ENCODE peak calls at places on chromosomes 11 and 22, in nine cellular contexts. A is cardiac muscle cell, Z is IMR-90, N is uterus, K is left ventricle myocardium inferior, J is Caco-2, S is dorsolateral prefrontal cortex, F is HCT116, H is H9. Q is an unnamed sample.

GRCh38 chr22:33921576-33922181 is 1.4 kb upstream of the LARGE1 start:
- DNase-seq in A (peak), Z (peak), N (peak), K (peak), J (peak), S (peak), F (no peak), H (peak), Q (no peak)

GRCh38 chr11:120244476-120244875 is 4.5 kb downstream of the POU2F3 start:
- DNase-seq in A (peak), Z (peak), N (no peak), K (no peak), J (no peak), S (no peak), F (no peak), H (no peak), Q (no peak)

GRCh38 chr11:20363500-20364411 is at the start of gene HTATIP2:
- DNase-seq in A (peak), Z (peak), N (peak), K (peak), J (peak), S (peak), F (no peak), H (peak), Q (peak)

GRCh38 chr11:36628765-36629199 is 30.7 kb upstream of the RAG2 start:
- DNase-seq in A (no peak), Z (no peak), N (no peak), K (no peak), J (no peak), S (no peak), F (no peak), H (no peak), Q (no peak)

GRCh38 chr22:43881091-43882061 is 10.4 kb downstream of the PNPLA5 start:
- DNase-seq in A (no peak), Z (no peak), N (no peak), K (no peak), J (no peak), S (no peak), F (no peak), H (peak), Q (no peak)

GRCh38 chr22:46827781-46828180 is 65.3 kb downstream of the TBC1D22A start:
- DNase-seq in A (no peak), Z (no peak), N (no peak), K (no peak), J (no peak), S (no peak), F (no peak), H (no peak), Q (no peak)

GRCh38 chr22:40594346-40594745 is 42.2 kb downstream of the MRTFA start:
- DNase-seq in A (no peak), Z (no peak), N (no peak), K (no peak), J (no peak), S (no peak), F (no peak), H (no peak), Q (no peak)

GRCh38 chr11:33685061-33685460 is 15.6 kb downstream of the C11orf91 start:
- DNase-seq in A (no peak), Z (peak), N (no peak), K (no peak), J (no peak), S (no peak), F (no peak), H (no peak), Q (no peak)

GRCh38 chr22:46568102-46568809 is 30.8 kb upstream of the CELSR1 start:
- DNase-seq in A (no peak), Z (no peak), N (no peak), K (peak), J (no peak), S (no peak), F (no peak), H (no peak), Q (no peak)

GRCh38 chr11:61602775-61603569 is 22.1 kb upstream of the SYT7 start:
- DNase-seq in A (peak), Z (peak), N (peak), K (peak), J (no peak), S (peak), F (peak), H (no peak), Q (no peak)

GRCh38 chr11:64627371-64627770 is 36.4 kb downstream of the SLC22A12 start:
- DNase-seq in A (no peak), Z (no peak), N (no peak), K (no peak), J (no peak), S (no peak), F (no peak), H (no peak), Q (no peak)

GRCh38 chr11:62680825-62681240 is 2.0 kb upstream of the UBXN1 start:
- DNase-seq in A (peak), Z (peak), N (peak), K (peak), J (peak), S (peak), F (peak), H (no peak), Q (no peak)

GRCh38 chr11:87493516-87493915 is 455.8 kb downstream of the TMEM135 start:
- DNase-seq in A (no peak), Z (peak), N (no peak), K (no peak), J (no peak), S (no peak), F (no peak), H (peak), Q (no peak)

GRCh38 chr11:57506522-57506921 is 9.0 kb downstream of the SLC43A1 start:
- DNase-seq in A (no peak), Z (no peak), N (no peak), K (no peak), J (no peak), S (no peak), F (no peak), H (no peak), Q (no peak)

GRCh38 chr11:85845052-85845631 is 10.0 kb upstream of the CCDC83 start:
- DNase-seq in A (peak), Z (peak), N (no peak), K (no peak), J (no peak), S (no peak), F (no peak), H (no peak), Q (no peak)

GRCh38 chr22:22951035-22951434 is 63.4 kb downstream of the IGLL5 start:
- DNase-seq in A (no peak), Z (no peak), N (no peak), K (no peak), J (no peak), S (no peak), F (no peak), H (no peak), Q (no peak)

GRCh38 chr11:108929241-108929640 is 264.4 kb downstream of the DDX10 start:
- DNase-seq in A (peak), Z (peak), N (no peak), K (no peak), J (no peak), S (no peak), F (peak), H (no peak), Q (no peak)

GRCh38 chr11:35943761-35944502 is at the start of gene LDLRAD3:
- DNase-seq in A (peak), Z (peak), N (peak), K (peak), J (peak), S (peak), F (peak), H (peak), Q (peak)

GRCh38 chr11:119525855-119526196 is 102.9 kb upstream of the THY1 start:
- DNase-seq in A (no peak), Z (no peak), N (no peak), K (no peak), J (no peak), S (no peak), F (no peak), H (no peak), Q (no peak)

GRCh38 chr22:48372395-48372794 is 1455.3 kb downstream of the BRD1 start:
- DNase-seq in A (no peak), Z (no peak), N (no peak), K (no peak), J (no peak), S (no peak), F (no peak), H (no peak), Q (no peak)

GRCh38 chr11:68468217-68468828 is 7.8 kb downstream of the PPP6R3 start:
- DNase-seq in A (no peak), Z (no peak), N (no peak), K (no peak), J (no peak), S (no peak), F (no peak), H (no peak), Q (no peak)

GRCh38 chr11:28759311-28759710 is 651.1 kb downstream of the METTL15 start:
- DNase-seq in A (peak), Z (peak), N (no peak), K (no peak), J (peak), S (no peak), F (peak), H (no peak), Q (no peak)

GRCh38 chr11:8766993-8767374 is 84.4 kb downstream of the RPL27A start:
- DNase-seq in A (no peak), Z (no peak), N (no peak), K (no peak), J (no peak), S (no peak), F (no peak), H (no peak), Q (no peak)

GRCh38 chr11:121456816-121457431 is 4.2 kb upstream of the SORL1-AS1 start:
- DNase-seq in A (no peak), Z (no peak), N (no peak), K (no peak), J (no peak), S (no peak), F (no peak), H (no peak), Q (no peak)

GRCh38 chr11:41431784-41432183 is 27.7 kb downstream of the LRRC4C start:
- DNase-seq in A (no peak), Z (no peak), N (no peak), K (no peak), J (peak), S (no peak), F (no peak), H (no peak), Q (no peak)

GRCh38 chr11:20363149-20363499 is 390 bp upstream of the HTATIP2 start:
- DNase-seq in A (no peak), Z (no peak), N (no peak), K (no peak), J (no peak), S (no peak), F (no peak), H (no peak), Q (no peak)

GRCh38 chr11:110200241-110200640 is 96.2 kb downstream of the RDX start:
- DNase-seq in A (peak), Z (peak), N (no peak), K (no peak), J (no peak), S (no peak), F (no peak), H (no peak), Q (no peak)

GRCh38 chr11:894575-895201 is 15.9 kb downstream of the CHID1 start:
- DNase-seq in A (no peak), Z (no peak), N (no peak), K (no peak), J (no peak), S (no peak), F (no peak), H (no peak), Q (no peak)
- TF ChIP-seq CTCF in A (no peak), Z (peak), N (no peak), K (no peak), J (peak), S (no peak), F (no peak), H (peak), Q (no peak)

GRCh38 chr22:29470159-29470855 is 9.7 kb upstream of the NEFH start:
- DNase-seq in A (peak), Z (peak), N (no peak), K (peak), J (peak), S (peak), F (peak), H (peak), Q (no peak)
- TF ChIP-seq CTCF in A (peak), Z (peak), N (peak), K (peak), J (peak), S (peak), F (peak), H (peak), Q (peak)

GRCh38 chr11:127965947-127966668 is 621.2 kb downstream of the ETS1 start:
- DNase-seq in A (peak), Z (peak), N (no peak), K (no peak), J (no peak), S (no peak), F (no peak), H (no peak), Q (no peak)

GRCh38 chr11:127966821-127967220 is 620.5 kb downstream of the ETS1 start:
- DNase-seq in A (peak), Z (no peak), N (no peak), K (no peak), J (no peak), S (no peak), F (no peak), H (no peak), Q (no peak)

DNA sequence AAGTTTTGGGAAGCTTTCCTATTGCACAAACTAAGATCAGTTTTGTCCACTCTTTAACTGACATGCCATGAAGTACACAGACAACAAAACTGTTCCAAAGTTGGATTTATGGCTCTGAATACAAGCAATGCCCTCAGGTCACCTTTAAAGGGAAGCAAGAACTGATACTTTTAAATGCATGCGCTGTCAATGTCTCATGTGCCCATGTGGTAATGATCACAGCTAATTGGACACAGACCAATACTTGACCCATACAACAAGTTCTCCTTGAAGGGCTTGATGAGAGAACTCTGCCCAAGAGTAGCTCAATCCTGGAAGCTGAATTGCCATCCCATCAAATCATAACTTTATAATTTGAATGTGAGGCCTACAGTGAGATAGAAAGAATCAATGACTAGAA is 624.9 kb downstream of the ETS1 start:
- DNase-seq in A (no peak), Z (no peak), N (no peak), K (no peak), J (no peak), S (no peak), F (no peak), H (no peak), Q (no peak)
- TF ChIP-seq CTCF in A (no peak), Z (no peak), N (no peak), K (no peak), J (no peak), S (no peak), F (no peak), H (no peak), Q (no peak)

GRCh38 chr22:30636226-30637077 is 871 bp downstream of the SLC35E4 start:
- DNase-seq in A (no peak), Z (no peak), N (peak), K (peak), J (peak), S (no peak), F (no peak), H (peak), Q (no peak)
- TF ChIP-seq CTCF in A (no peak), Z (no peak), N (no peak), K (no peak), J (no peak), S (no peak), F (no peak), H (no peak), Q (no peak)

GRCh38 chr22:42879371-42880021 is 22.4 kb upstream of the ARFGAP3 start:
- DNase-seq in A (no peak), Z (no peak), N (no peak), K (no peak), J (no peak), S (no peak), F (no peak), H (no peak), Q (no peak)

GRCh38 chr22:42881982-42882656 is 25.0 kb upstream of the ARFGAP3 start:
- DNase-seq in A (no peak), Z (no peak), N (no peak), K (no peak), J (no peak), S (no peak), F (no peak), H (no peak), Q (no peak)

GRCh38 chr22:42883121-42883520 is 26.0 kb upstream of the ARFGAP3 start:
- DNase-seq in A (no peak), Z (no peak), N (no peak), K (no peak), J (no peak), S (no peak), F (no peak), H (no peak), Q (no peak)

GRCh38 chr22:42880815-42881214 is 23.7 kb upstream of the ARFGAP3 start:
- DNase-seq in A (no peak), Z (no peak), N (no peak), K (no peak), J (no peak), S (no peak), F (no peak), H (peak), Q (no peak)

GRCh38 chr22:42881298-42881697 is 24.2 kb upstream of the ARFGAP3 start:
- DNase-seq in A (no peak), Z (no peak), N (no peak), K (no peak), J (no peak), S (no peak), F (no peak), H (no peak), Q (no peak)
- TF ChIP-seq CTCF in A (no peak), Z (no peak), N (no peak), K (no peak), J (no peak), S (no peak), F (no peak), H (no peak), Q (no peak)

GRCh38 chr11:2694495-2694894 is 5.3 kb downstream of the KCNQ1OT1 start:
- DNase-seq in A (no peak), Z (no peak), N (peak), K (no peak), J (no peak), S (no peak), F (no peak), H (peak), Q (no peak)

GRCh38 chr11:2694995-2695939 is 4.5 kb downstream of the KCNQ1OT1 start:
- DNase-seq in A (no peak), Z (no peak), N (peak), K (peak), J (no peak), S (no peak), F (no peak), H (peak), Q (peak)

GRCh38 chr11:2693271-2693833 is 6.4 kb downstream of the KCNQ1OT1 start:
- DNase-seq in A (no peak), Z (no peak), N (peak), K (no peak), J (no peak), S (peak), F (no peak), H (peak), Q (peak)

GRCh38 chr11:2691991-2692841 is 7.6 kb downstream of the KCNQ1OT1 start:
- DNase-seq in A (no peak), Z (no peak), N (peak), K (no peak), J (peak), S (no peak), F (no peak), H (peak), Q (peak)

DNA sequence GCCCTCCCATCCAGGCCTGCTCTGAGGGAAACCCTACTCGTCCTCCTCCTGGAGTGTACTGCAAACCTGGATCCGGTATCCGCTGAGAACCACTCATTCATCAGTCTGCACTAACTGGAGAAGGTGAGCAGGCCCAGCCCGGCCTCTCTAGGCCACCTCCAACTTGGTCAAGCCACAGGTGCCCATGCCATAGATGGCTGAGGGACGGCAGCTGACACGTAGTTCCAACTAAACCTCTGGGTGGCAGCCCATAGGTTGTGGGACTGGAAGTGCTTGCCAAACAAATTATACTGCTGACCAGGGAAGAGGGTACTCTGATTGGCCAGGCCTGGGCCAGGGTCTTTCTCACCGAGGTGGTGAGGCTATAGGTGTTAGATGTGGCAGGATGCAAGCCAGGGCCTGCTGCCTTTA is 5.9 kb downstream of the KCNQ1OT1 start:
- DNase-seq in A (no peak), Z (no peak), N (peak), K (peak), J (peak), S (no peak), F (no peak), H (peak), Q (peak)
- TF ChIP-seq CTCF in A (no peak), Z (no peak), N (no peak), K (no peak), J (no peak), S (no peak), F (no peak), H (peak), Q (no peak)

DNA sequence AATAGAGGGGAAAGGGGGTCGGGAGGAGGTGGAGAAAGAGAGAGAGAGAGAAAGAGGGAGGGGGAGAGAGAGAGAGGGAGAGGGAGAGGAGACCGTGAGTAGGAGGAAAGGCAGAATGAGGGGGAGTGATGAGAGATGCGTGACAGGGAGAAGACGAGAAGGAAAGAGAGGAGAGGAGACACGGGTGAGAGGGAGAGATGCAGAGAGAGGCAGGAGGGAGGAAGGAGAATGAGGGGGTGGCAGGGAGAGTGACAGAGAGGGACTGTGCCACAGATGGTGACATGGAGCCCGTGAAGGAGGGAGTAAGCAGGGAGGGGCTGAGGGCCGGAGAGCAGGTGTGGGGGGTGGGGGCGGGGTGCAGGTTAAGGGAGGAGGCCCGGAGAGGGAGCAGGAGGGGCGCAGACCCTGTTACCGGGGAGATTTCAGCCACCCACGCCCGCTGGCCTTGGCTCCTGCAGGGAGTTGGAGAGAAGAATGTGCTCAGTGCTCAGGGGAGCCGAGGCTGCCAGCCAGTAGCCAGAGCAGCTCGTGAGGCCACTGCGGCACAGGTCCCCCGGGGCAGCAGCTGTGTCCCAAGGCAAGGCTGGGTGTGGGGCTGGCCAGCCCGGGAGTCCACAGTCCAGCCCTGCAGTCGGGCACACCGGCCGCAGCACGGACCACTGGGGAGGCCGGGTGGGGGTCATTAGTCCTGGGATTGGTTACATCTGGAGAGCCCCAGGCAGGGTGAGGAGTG is at the start of gene SSTR3:
- DNase-seq in A (peak), Z (no peak), N (no peak), K (no peak), J (no peak), S (peak), F (no peak), H (peak), Q (peak)
- TF ChIP-seq CTCF in A (no peak), Z (no peak), N (no peak), K (no peak), J (no peak), S (no peak), F (no peak), H (no peak), Q (no peak)

Q was measured in CD14-positive monocyte.